ENCODE peak calls at places on chromosomes 16 and 17, in five cellular contexts. Q is stimulated activated CD8-positive, alpha-beta memory T cell treated with anti-CD3 and anti-CD28 coated beads, Interleukin-4, amount 100 ng/mL, for 24 hours; Y is substantia nigra; Z is left colon; O is GM10248. P is an unnamed sample.

GRCh38 chr16:610513-611381 is 20.0 kb upstream of the WFIKKN1 start:
- DNase-seq in Z (peak), Y (peak), O (no peak), Q (peak), P (peak)

GRCh38 chr17:61309857-61310256 is 89.8 kb upstream of the TBX2 start:
- DNase-seq in Y (no peak), O (no peak), Z (no peak), Q (no peak), P (peak)

GRCh38 chr16:16025214-16025968 is 76.0 kb downstream of the ABCC1 start:
- DNase-seq in Q (peak), O (peak), Z (no peak), Y (no peak), P (peak)

GRCh38 chr16:82915139-82915824 is 288.5 kb downstream of the CDH13 start:
- DNase-seq in Q (no peak), Y (no peak), O (no peak), Z (no peak), P (no peak)

GRCh38 chr17:82839617-82840292 is at the start of gene ZNF750:
- DNase-seq in O (no peak), Q (no peak), Z (no peak), Y (no peak), P (no peak)

GRCh38 chr16:4110680-4111079 is 5.6 kb downstream of the ADCY9 start:
- DNase-seq in Y (no peak), O (no peak), Q (no peak), Z (peak), P (no peak)

GRCh38 chr16:23072084-23072599 is 77.1 kb downstream of the USP31 start:
- DNase-seq in Z (peak), Q (no peak), O (no peak), Y (peak), P (peak)

GRCh38 chr17:36498155-36498554 is 11.7 kb downstream of the ZNHIT3 start:
- DNase-seq in Z (no peak), O (no peak), Y (no peak), Q (no peak), P (no peak)

GRCh38 chr16:49396206-49396720 is 22.7 kb downstream of the C16orf78 start:
- DNase-seq in Y (no peak), O (no peak), Z (no peak), Q (no peak), P (no peak)

GRCh38 chr16:8489580-8489979 is 100.7 kb downstream of the TMEM114 start:
- DNase-seq in Z (no peak), O (no peak), Y (no peak), Q (no peak), P (no peak)

GRCh38 chr16:19520861-19521331 is 1.0 kb downstream of the GDE1 start:
- DNase-seq in Z (peak), Y (no peak), O (peak), Q (no peak), P (peak)

GRCh38 chr16:88710556-88710955 is 4.3 kb downstream of the CTU2 start:
- DNase-seq in Q (no peak), Z (no peak), O (no peak), Y (no peak), P (no peak)

GRCh38 chr16:59527206-59527997 is 793.3 kb upstream of the GOT2 start:
- DNase-seq in Y (no peak), O (no peak), Q (no peak), Z (no peak), P (no peak)

GRCh38 chr17:57696050-57696449 is 49.0 kb downstream of the CCDC182 start:
- DNase-seq in Z (no peak), O (no peak), Y (no peak), Q (no peak), P (no peak)

GRCh38 chr16:66275795-66276428 is 90.6 kb upstream of the CDH5 start:
- DNase-seq in Y (no peak), Q (no peak), O (peak), Z (peak), P (peak)